ENCODE peak calls at places on chromosomes 7 and 10, in ten cellular contexts. U is lower leg skin, I is NCI-H510A, Y is HCEC 1CT, H is NCI-H1092 treated with DMSO at 0.1 percent for 48 hours, R is COR-L47, Z is GM23338, E is A549, P is left ventricle myocardium inferior, N is SW480. F is an unnamed sample.

GRCh38 chr7:155985518-155986427 is 173.5 kb upstream of the SHH start:
- DNase-seq in Y (no peak), H (no peak), R (no peak), E (no peak), U (peak), P (no peak), Z (no peak), N (no peak), I (no peak), F (no peak)

GRCh38 chr7:46490406-46490805 is 569.3 kb upstream of the IGFBP3 start:
- DNase-seq in E (no peak), R (no peak), Z (no peak), H (no peak), U (no peak), P (no peak), N (no peak), I (no peak), Y (no peak), F (no peak)

GRCh38 chr7:44189286-44189992 is at the start of gene GCK:
- DNase-seq in R (peak), N (no peak), H (peak), P (no peak), I (peak), Z (no peak), U (peak), E (no peak), Y (no peak), F (no peak)

GRCh38 chr7:54960517-54960916 is 58.3 kb upstream of the EGFR start:
- DNase-seq in H (no peak), N (peak), P (no peak), E (no peak), R (no peak), Z (no peak), Y (peak), I (no peak), U (no peak), F (no peak)

GRCh38 chr7:105654095-105654686 is 72.9 kb upstream of the EFCAB10 start:
- DNase-seq in N (no peak), U (no peak), I (no peak), R (no peak), H (no peak), Y (no peak), P (no peak), Z (no peak), E (no peak), F (no peak)

GRCh38 chr7:596819-597182 is 77.2 kb upstream of the PDGFA start:
- DNase-seq in H (no peak), E (no peak), Y (no peak), Z (no peak), U (no peak), P (no peak), N (no peak), I (no peak), R (no peak), F (no peak)

GRCh38 chr10:44725404-44725803 is 185.7 kb upstream of the TMEM72 start:
- DNase-seq in Z (no peak), E (no peak), Y (peak), I (no peak), U (no peak), R (no peak), P (no peak), N (no peak), H (no peak), F (no peak)

GRCh38 chr10:49736564-49737113 is 25.5 kb downstream of the OGDHL start:
- DNase-seq in Z (no peak), U (no peak), E (no peak), R (no peak), Y (no peak), P (no peak), H (no peak), I (no peak), N (no peak), F (no peak)

GRCh38 chr10:96317067-96317833 is 13.0 kb downstream of the DNTT start:
- DNase-seq in Y (no peak), E (no peak), P (no peak), U (no peak), H (no peak), Z (no peak), R (no peak), I (no peak), N (no peak), F (no peak)

F was measured in HCT116.